ENCODE peak calls at places on chromosomes 12 and 14, in nine cellular contexts. Q, N, U, P, H, R, O, S and A are unnamed samples.

GRCh38 chr14:80695869-80696268 is 245.7 kb downstream of the CEP128 start:
- DNase-seq in Q (no peak), N (no peak), U (no peak), P (no peak), H (no peak), R (no peak), O (no peak), S (no peak), A (no peak)

GRCh38 chr12:121579981-121580868 is 598 bp downstream of the KDM2B start:
- DNase-seq in Q (peak; percentile 92), N (peak; percentile 89), U (peak; percentile 83), P (peak; percentile 64), H (no peak), R (no peak), O (peak; percentile 86), S (peak; percentile 55), A (peak; percentile 55)

GRCh38 chr14:104827173-104828055 is 26.5 kb downstream of the ZBTB42 start:
- DNase-seq in Q (peak; percentile 90), N (peak; percentile 81), U (peak; percentile 56), P (peak; percentile 37), H (no peak), R (no peak), O (peak; percentile 73), S (peak; percentile 50), A (peak; percentile 26)

GRCh38 chr14:89339158-89339557 is 77.9 kb downstream of the FOXN3 start:
- DNase-seq in Q (no peak), N (no peak), U (no peak), P (no peak), H (no peak), R (no peak), O (no peak), S (no peak), A (no peak)

GRCh38 chr12:91990525-91990924 is 155.1 kb downstream of the BTG1 start:
- DNase-seq in Q (no peak), N (no peak), U (no peak), P (no peak), H (no peak), R (no peak), O (no peak), S (peak; percentile 35), A (no peak)

GRCh38 chr14:65993103-65993502 is 493.1 kb upstream of the CCDC196 start:
- DNase-seq in Q (no peak), N (no peak), U (no peak), P (no peak), H (no peak), R (no peak), O (no peak), S (no peak), A (no peak)

GRCh38 chr12:6867407-6868210 is at the start of gene TPI1:
- DNase-seq in Q (peak; percentile 90), N (peak; percentile 93), U (peak; percentile 77), P (peak; percentile 89), H (peak; percentile 51), R (peak; percentile 56), O (peak; percentile 94), S (peak; percentile 84), A (peak; percentile 70)

GRCh38 chr14:91123201-91123600 is 9.3 kb downstream of the DGLUCY start:
- DNase-seq in Q (no peak), N (no peak), U (no peak), P (no peak), H (no peak), R (no peak), O (no peak), S (no peak), A (no peak)

GRCh38 chr14:99242238-99242637 is 29.8 kb downstream of the BCL11B start:
- DNase-seq in Q (no peak), N (no peak), U (peak; percentile 11), P (no peak), H (no peak), R (no peak), O (no peak), S (no peak), A (no peak)

GRCh38 chr14:24067133-24068082 is 4.0 kb upstream of the CPNE6 start:
- DNase-seq in Q (no peak), N (peak; percentile 19), U (no peak), P (no peak), H (no peak), R (no peak), O (no peak), S (no peak), A (no peak)

GRCh38 chr14:64646103-64646502 is 58.1 kb upstream of the PLEKHG3 start:
- DNase-seq in Q (no peak), N (no peak), U (no peak), P (no peak), H (peak; percentile 53), R (no peak), O (no peak), S (peak; percentile 92), A (peak; percentile 89)

GRCh38 chr12:126233625-126234024 is 1168.4 kb downstream of the AACS start:
- DNase-seq in Q (no peak), N (no peak), U (no peak), P (no peak), H (no peak), R (no peak), O (no peak), S (no peak), A (no peak)

GRCh38 chr12:113766133-113766879 is 199.8 kb downstream of the RBM19 start:
- DNase-seq in Q (peak; percentile 34), N (no peak), U (no peak), P (no peak), H (no peak), R (no peak), O (no peak), S (no peak), A (no peak)

GRCh38 chr12:80183939-80184338 is 84.6 kb downstream of the OTOGL start:
- DNase-seq in Q (no peak), N (no peak), U (no peak), P (no peak), H (no peak), R (no peak), O (no peak), S (peak; percentile 91), A (no peak)

GRCh38 chr14:69816216-69816615 is 19.2 kb upstream of the SLC10A1 start:
- DNase-seq in Q (no peak), N (no peak), U (no peak), P (no peak), H (no peak), R (no peak), O (no peak), S (no peak), A (no peak)

GRCh38 chr12:100632445-100632892 is 59.0 kb downstream of the GAS2L3 start:
- DNase-seq in Q (no peak), N (no peak), U (no peak), P (no peak), H (no peak), R (no peak), O (no peak), S (no peak), A (no peak)

GRCh38 chr14:68708343-68708742 is 84.5 kb downstream of the ZFP36L1 start:
- DNase-seq in Q (no peak), N (no peak), U (no peak), P (no peak), H (no peak), R (no peak), O (no peak), S (no peak), A (no peak)

GRCh38 chr12:121765573-121765972 is 27.9 kb downstream of the RHOF start:
- DNase-seq in Q (no peak), N (no peak), U (no peak), P (peak; percentile 71), H (peak; percentile 88), R (no peak), O (no peak), S (peak; percentile 91), A (peak; percentile 97)

GRCh38 chr14:69299286-69300035 is 39.5 kb downstream of the GALNT16 start:
- DNase-seq in Q (peak; percentile 43), N (peak; percentile 46), U (no peak), P (no peak), H (no peak), R (no peak), O (peak; percentile 16), S (no peak), A (no peak)

GRCh38 chr12:52052471-52053186 is 1.4 kb downstream of the NR4A1 start:
- DNase-seq in Q (no peak), N (no peak), U (peak; percentile 33), P (peak; percentile 35), H (no peak), R (no peak), O (no peak), S (no peak), A (no peak)

GRCh38 chr14:61703342-61704129 is 8.2 kb downstream of the HIF1A start:
- DNase-seq in Q (no peak), N (no peak), U (no peak), P (no peak), H (no peak), R (no peak), O (no peak), S (peak; percentile 39), A (no peak)

GRCh38 chr14:54493293-54493692 is 4.5 kb upstream of the GMFB start:
- DNase-seq in Q (peak; percentile 47), N (no peak), U (no peak), P (no peak), H (no peak), R (no peak), O (no peak), S (no peak), A (no peak)
- TF ChIP-seq CTCF in Q (peak; percentile 24), N (no peak), U (no peak), P (no peak), H (no peak), R (no peak), O (no peak), S (no peak), A (no peak)

GRCh38 chr12:15278816-15279658 is 43.3 kb upstream of the PTPRO start:
- DNase-seq in Q (no peak), N (peak; percentile 91), U (no peak), P (peak; percentile 81), H (no peak), R (peak; percentile 79), O (peak; percentile 88), S (peak; percentile 34), A (peak; percentile 94)
- TF ChIP-seq CTCF in Q (no peak), N (peak; percentile 35), U (no peak), P (no peak), H (no peak), R (peak; percentile 27), O (no peak), S (no peak), A (no peak)

GRCh38 chr12:53499261-53500118 is at the start of gene MAP3K12:
- DNase-seq in Q (peak; percentile 89), N (peak; percentile 83), U (peak; percentile 55), P (peak; percentile 76), H (no peak), R (no peak), O (peak; percentile 90), S (peak; percentile 76), A (peak; percentile 60)
- TF ChIP-seq CTCF in Q (no peak), N (no peak), U (no peak), P (no peak), H (no peak), R (peak; percentile 24), O (no peak), S (peak; percentile 25), A (no peak)

DNA sequence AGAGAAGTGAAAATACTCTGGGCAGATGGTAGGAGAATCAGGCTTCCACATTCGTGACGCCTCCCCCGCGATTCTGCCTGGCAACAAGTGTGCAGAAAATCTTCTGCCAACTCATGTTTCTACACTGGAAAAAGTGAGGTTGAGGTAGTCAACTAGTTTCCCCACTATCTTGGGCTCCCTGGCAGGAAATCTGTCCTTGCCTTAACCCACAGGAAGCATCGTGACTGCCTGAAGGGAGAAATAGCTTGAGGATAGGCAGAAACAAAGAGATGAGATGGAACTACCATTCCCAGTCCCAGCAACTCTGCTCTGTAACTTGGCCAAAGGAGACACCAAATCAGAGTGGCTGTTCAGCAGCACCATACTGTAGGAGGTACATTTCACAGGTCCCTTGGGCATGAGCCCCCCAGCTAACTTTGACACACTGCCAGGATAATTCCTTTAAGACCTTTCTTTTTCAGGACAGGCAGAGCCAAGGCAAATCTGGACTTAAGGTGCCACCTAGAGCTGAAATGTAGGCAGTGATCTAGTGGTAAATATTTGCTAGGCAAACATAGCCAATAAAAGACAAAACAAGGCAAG is 205.0 kb downstream of the PTPRO start:
- DNase-seq in Q (peak; percentile 45), N (peak; percentile 76), U (no peak), P (no peak), H (no peak), R (no peak), O (peak; percentile 69), S (peak; percentile 55), A (peak; percentile 56)
- TF ChIP-seq CTCF in Q (peak; percentile 58), N (no peak), U (no peak), P (no peak), H (peak; percentile 33), R (no peak), O (no peak), S (peak; percentile 53), A (peak; percentile 45)